ENCODE peak calls at places on chromosomes 11 and 22, in seven cellular contexts. L is PC-9, S is A549, J is retinal pigment epithelial cell, A is esophagus muscularis mucosa, B is astrocyte of the cerebellum, I is pancreas. G is an unnamed sample.

GRCh38 chr22:26259510-26259909 is 90.2 kb downstream of the SEZ6L start:
- DNase-seq in L (peak), S (no peak), J (no peak), A (no peak), B (no peak), I (no peak), G (peak)

GRCh38 chr22:35269630-35270029 is 12.3 kb downstream of the HMGXB4 start:
- DNase-seq in L (no peak), S (no peak), J (no peak), A (no peak), B (no peak), I (no peak), G (no peak)

GRCh38 chr11:112610996-112611795 is 350.0 kb upstream of the NCAM1 start:
- DNase-seq in L (no peak), S (no peak), J (no peak), A (no peak), B (no peak), I (no peak), G (no peak)

GRCh38 chr11:69293819-69294505 is at the start of gene MYEOV:
- DNase-seq in L (peak), S (peak), J (no peak), A (no peak), B (no peak), I (no peak), G (peak)

GRCh38 chr11:32186118-32186517 is 95.2 kb downstream of the RCN1 start:
- DNase-seq in L (no peak), S (no peak), J (no peak), A (no peak), B (no peak), I (no peak), G (no peak)

GRCh38 chr11:416051-416756 is 1.4 kb upstream of the SIGIRR start:
- DNase-seq in L (no peak), S (no peak), J (no peak), A (no peak), B (no peak), I (peak), G (no peak)

GRCh38 chr22:30305519-30305905 is 16.2 kb upstream of the CASTOR1 start:
- DNase-seq in L (no peak), S (no peak), J (no peak), A (no peak), B (no peak), I (no peak), G (no peak)

GRCh38 chr22:50656122-50657070 is 16.2 kb upstream of the SHANK3 start:
- DNase-seq in L (peak), S (peak), J (no peak), A (no peak), B (no peak), I (no peak), G (no peak)

GRCh38 chr22:48517039-48518030 is 1310.3 kb downstream of the BRD1 start:
- DNase-seq in L (peak), S (peak), J (no peak), A (no peak), B (no peak), I (no peak), G (no peak)

GRCh38 chr11:106088896-106089295 is 11.4 kb downstream of the AASDHPPT start:
- DNase-seq in L (no peak), S (no peak), J (no peak), A (no peak), B (no peak), I (no peak), G (no peak)

GRCh38 chr11:39965701-39966100 is 1493.8 kb downstream of the LRRC4C start:
- DNase-seq in L (no peak), S (no peak), J (no peak), A (no peak), B (no peak), I (no peak), G (no peak)

GRCh38 chr11:42301777-42302176 is 842.3 kb upstream of the LRRC4C start:
- DNase-seq in L (no peak), S (no peak), J (no peak), A (no peak), B (no peak), I (no peak), G (no peak)

GRCh38 chr11:12223771-12224536 is 113.6 kb downstream of the MICAL2 start:
- DNase-seq in L (peak), S (no peak), J (no peak), A (no peak), B (no peak), I (no peak), G (no peak)

GRCh38 chr11:82796970-82797594 is 63.4 kb upstream of the FAM181B start:
- DNase-seq in L (no peak), S (no peak), J (no peak), A (no peak), B (no peak), I (no peak), G (no peak)

GRCh38 chr11:66080055-66080817 is 10.2 kb downstream of the PACS1 start:
- DNase-seq in L (peak), S (peak), J (no peak), A (no peak), B (no peak), I (no peak), G (no peak)

GRCh38 chr11:77396305-77396704 is 77.6 kb downstream of the PAK1 start:
- DNase-seq in L (no peak), S (no peak), J (no peak), A (no peak), B (no peak), I (no peak), G (no peak)

GRCh38 chr11:441418-442274 is at the start of gene ANO9:
- DNase-seq in L (peak), S (no peak), J (no peak), A (no peak), B (no peak), I (peak), G (no peak)

GRCh38 chr22:26845016-26845728 is 187.8 kb downstream of the MIAT start:
- DNase-seq in L (no peak), S (no peak), J (peak), A (no peak), B (no peak), I (no peak), G (no peak)

GRCh38 chr22:29302402-29302680 is 4.1 kb upstream of the GAS2L1 start:
- DNase-seq in L (no peak), S (no peak), J (no peak), A (no peak), B (no peak), I (no peak), G (no peak)

GRCh38 chr11:73833067-73833466 is 43.6 kb downstream of the COA4 start:
- DNase-seq in L (no peak), S (no peak), J (no peak), A (no peak), B (no peak), I (no peak), G (no peak)

GRCh38 chr11:116984589-116984988 is 113.6 kb downstream of the SIK3 start:
- DNase-seq in L (no peak), S (no peak), J (no peak), A (no peak), B (peak), I (no peak), G (no peak)

GRCh38 chr11:84103096-84103495 is 816.9 kb upstream of the CCDC90B start:
- DNase-seq in L (no peak), S (no peak), J (no peak), A (no peak), B (no peak), I (no peak), G (no peak)

GRCh38 chr11:2929880-2930704 is 872 bp upstream of the PHLDA2 start:
- DNase-seq in L (no peak), S (peak), J (no peak), A (no peak), B (no peak), I (peak), G (no peak)

GRCh38 chr11:34855754-34856095 is 60.5 kb downstream of the APIP start:
- DNase-seq in L (no peak), S (no peak), J (no peak), A (no peak), B (no peak), I (no peak), G (no peak)

GRCh38 chr11:59953463-59954218 is 10.2 kb upstream of the OOSP4A start:
- DNase-seq in L (no peak), S (no peak), J (no peak), A (no peak), B (no peak), I (no peak), G (no peak)

GRCh38 chr22:25351631-25352293 is 132.3 kb downstream of the CRYBB2 start:
- DNase-seq in L (no peak), S (no peak), J (no peak), A (no peak), B (no peak), I (no peak), G (no peak)

GRCh38 chr11:117020287-117020686 is 77.9 kb downstream of the SIK3 start:
- DNase-seq in L (no peak), S (no peak), J (no peak), A (no peak), B (no peak), I (no peak), G (no peak)

GRCh38 chr22:17171313-17172171 is 12.5 kb upstream of the HDHD5 start:
- DNase-seq in L (peak), S (peak), J (no peak), A (peak), B (peak), I (peak), G (peak)

GRCh38 chr11:2250485-2250884 is 19.9 kb downstream of the ASCL2 start:
- DNase-seq in L (no peak), S (no peak), J (no peak), A (no peak), B (no peak), I (no peak), G (no peak)

GRCh38 chr11:34567733-34568132 is 53.2 kb upstream of the EHF start:
- DNase-seq in L (no peak), S (no peak), J (no peak), A (peak), B (no peak), I (no peak), G (no peak)

GRCh38 chr11:12380565-12381325 is 3.4 kb downstream of the PARVA start:
- DNase-seq in L (no peak), S (no peak), J (no peak), A (peak), B (no peak), I (no peak), G (no peak)

GRCh38 chr22:29039148-29039547 is 22.5 kb downstream of the C22orf31 start:
- DNase-seq in L (no peak), S (no peak), J (no peak), A (no peak), B (no peak), I (no peak), G (no peak)

GRCh38 chr11:66278396-66279091 is 569 bp downstream of the CNIH2 start:
- DNase-seq in L (no peak), S (no peak), J (no peak), A (no peak), B (no peak), I (no peak), G (no peak)

GRCh38 chr22:37358917-37359316 is 68.4 kb downstream of the ELFN2 start:
- DNase-seq in L (no peak), S (no peak), J (no peak), A (no peak), B (no peak), I (no peak), G (no peak)

GRCh38 chr11:121894581-121894980 is 221.4 kb downstream of the BLID start:
- DNase-seq in L (no peak), S (no peak), J (no peak), A (no peak), B (no peak), I (no peak), G (no peak)

GRCh38 chr11:130371004-130371590 is 56.4 kb upstream of the ZBTB44 start:
- DNase-seq in L (no peak), S (no peak), J (no peak), A (peak), B (no peak), I (no peak), G (no peak)

GRCh38 chr11:41201156-41201555 is 258.3 kb downstream of the LRRC4C start:
- DNase-seq in L (peak), S (no peak), J (no peak), A (no peak), B (peak), I (no peak), G (peak)
- TF ChIP-seq CTCF in L (peak), S (peak), J (peak), A (no peak), B (peak), I (no peak), G (peak)

DNA sequence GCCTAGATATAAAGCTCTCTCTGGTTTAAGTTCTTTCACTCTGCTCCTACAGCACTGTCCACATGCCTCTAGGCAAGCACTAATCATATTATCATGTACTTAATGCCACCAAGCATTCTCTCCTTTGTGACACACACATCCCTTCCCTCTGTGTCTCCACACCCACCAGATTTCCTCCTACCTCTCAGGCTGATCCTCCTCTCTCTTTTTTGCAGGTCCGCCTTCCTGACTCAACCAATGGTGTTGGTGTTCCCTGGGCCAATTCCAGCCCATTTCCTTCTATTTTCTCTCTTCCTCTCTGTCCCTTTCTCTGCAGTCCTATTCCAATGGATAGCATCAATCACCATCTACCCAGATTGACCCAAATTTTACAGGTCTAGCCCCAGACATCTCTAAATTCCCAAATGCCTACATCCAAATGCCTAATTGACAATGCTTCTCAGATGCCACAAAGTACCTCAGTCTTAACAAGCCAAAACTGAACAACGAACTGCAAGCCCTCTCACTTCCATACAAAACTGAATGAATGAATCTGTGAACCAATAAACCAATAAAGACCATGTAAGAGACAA is 504 bp upstream of the ZNF215 start:
- DNase-seq in L (peak), S (no peak), J (no peak), A (no peak), B (no peak), I (no peak), G (no peak)
- H3K4me3 ChIP-seq in L (peak), S (peak), J (peak), A (peak), B (peak), I (peak), G (peak)

GRCh38 chr11:132278801-132279574 is 908.6 kb downstream of the NTM start:
- DNase-seq in L (no peak), S (no peak), J (no peak), A (no peak), B (peak), I (no peak), G (no peak)
- TF ChIP-seq CTCF in L (peak), S (no peak), J (peak), A (peak), B (peak), I (no peak), G (peak)

GRCh38 chr11:22669368-22669767 is 3.0 kb downstream of the GAS2 start:
- DNase-seq in L (no peak), S (no peak), J (no peak), A (no peak), B (no peak), I (no peak), G (no peak)

GRCh38 chr11:22666700-22667439 is 459 bp downstream of the GAS2 start:
- DNase-seq in L (peak), S (no peak), J (peak), A (no peak), B (no peak), I (peak), G (no peak)

GRCh38 chr11:22666320-22666699 is at the start of gene GAS2:
- DNase-seq in L (no peak), S (no peak), J (no peak), A (no peak), B (no peak), I (peak), G (no peak)

GRCh38 chr11:22670803-22671202 is 4.4 kb downstream of the GAS2 start:
- DNase-seq in L (no peak), S (no peak), J (no peak), A (no peak), B (no peak), I (no peak), G (no peak)

GRCh38 chr11:22668005-22668796 is 1.8 kb downstream of the GAS2 start:
- DNase-seq in L (no peak), S (no peak), J (no peak), A (no peak), B (no peak), I (no peak), G (no peak)
- H3K4me3 ChIP-seq in L (no peak), S (no peak), J (no peak), A (no peak), B (no peak), I (peak), G (no peak)

GRCh38 chr11:70503878-70504240 is 105.5 kb downstream of the CTTN start:
- DNase-seq in L (no peak), S (no peak), J (no peak), A (no peak), B (no peak), I (no peak), G (no peak)
- TF ChIP-seq CTCF in L (peak), S (no peak), J (peak), A (no peak), B (peak), I (no peak), G (peak)

G was measured in LNCaP clone FGC.